ENCODE peak calls at places on chromosomes 12 and 14, in five cellular contexts. One of them, this sample, is unnamed.

GRCh38 chr12:132243596-132244289 is 85.6 kb downstream of the GALNT9 start:
- DNase-seq in astrocyte: no peak
- DNase-seq in tibial artery: no peak
- DNase-seq in CD8-positive, alpha-beta memory T cell: no peak
- DNase-seq in AG04450: no peak
- DNase-seq in this sample: no peak

GRCh38 chr14:77988966-77989365 is 181.2 kb upstream of the NRXN3 start:
- DNase-seq in astrocyte: peak; percentile 97
- DNase-seq in tibial artery: peak; percentile 63
- DNase-seq in CD8-positive, alpha-beta memory T cell: no peak
- DNase-seq in AG04450: peak; percentile 1
- DNase-seq in this sample: no peak

GRCh38 chr12:3326156-3326849 is 164.7 kb upstream of the PRMT8 start:
- DNase-seq in astrocyte: no peak
- DNase-seq in tibial artery: no peak
- DNase-seq in CD8-positive, alpha-beta memory T cell: no peak
- DNase-seq in AG04450: no peak
- DNase-seq in this sample: no peak

GRCh38 chr12:32501835-32502333 is 102.5 kb downstream of the FGD4 start:
- DNase-seq in astrocyte: peak; percentile 76
- DNase-seq in tibial artery: peak; percentile 36
- DNase-seq in CD8-positive, alpha-beta memory T cell: no peak
- DNase-seq in AG04450: peak; percentile 33
- DNase-seq in this sample: no peak

GRCh38 chr12:168201-168600 is 45.8 kb downstream of the SLC6A12 start:
- DNase-seq in astrocyte: no peak
- DNase-seq in tibial artery: no peak
- DNase-seq in CD8-positive, alpha-beta memory T cell: no peak
- DNase-seq in AG04450: no peak
- DNase-seq in this sample: no peak

GRCh38 chr14:68506645-68507405 is 286.0 kb downstream of the ZFP36L1 start:
- DNase-seq in astrocyte: no peak
- DNase-seq in tibial artery: no peak
- DNase-seq in CD8-positive, alpha-beta memory T cell: no peak
- DNase-seq in AG04450: no peak
- DNase-seq in this sample: no peak

GRCh38 chr12:75876843-75877587 is 154.6 kb downstream of the PHLDA1 start:
- DNase-seq in astrocyte: no peak
- DNase-seq in tibial artery: no peak
- DNase-seq in CD8-positive, alpha-beta memory T cell: no peak
- DNase-seq in AG04450: no peak
- DNase-seq in this sample: no peak

GRCh38 chr12:64577046-64577445 is 33.2 kb upstream of the RASSF3 start:
- DNase-seq in astrocyte: no peak
- DNase-seq in tibial artery: no peak
- DNase-seq in CD8-positive, alpha-beta memory T cell: no peak
- DNase-seq in AG04450: no peak
- DNase-seq in this sample: no peak

GRCh38 chr12:52152905-52153317 is 38.9 kb downstream of the KRT80 start:
- DNase-seq in astrocyte: no peak
- DNase-seq in tibial artery: no peak
- DNase-seq in CD8-positive, alpha-beta memory T cell: no peak
- DNase-seq in AG04450: no peak
- DNase-seq in this sample: no peak

GRCh38 chr12:101855364-101855884 is 22.0 kb upstream of the DRAM1 start:
- DNase-seq in astrocyte: peak; percentile 46
- DNase-seq in tibial artery: no peak
- DNase-seq in CD8-positive, alpha-beta memory T cell: no peak
- DNase-seq in AG04450: no peak
- DNase-seq in this sample: no peak

GRCh38 chr12:91781114-91781513 is 364.5 kb downstream of the BTG1 start:
- DNase-seq in astrocyte: peak; percentile 25
- DNase-seq in tibial artery: no peak
- DNase-seq in CD8-positive, alpha-beta memory T cell: no peak
- DNase-seq in AG04450: peak; percentile 21
- DNase-seq in this sample: no peak

DNA sequence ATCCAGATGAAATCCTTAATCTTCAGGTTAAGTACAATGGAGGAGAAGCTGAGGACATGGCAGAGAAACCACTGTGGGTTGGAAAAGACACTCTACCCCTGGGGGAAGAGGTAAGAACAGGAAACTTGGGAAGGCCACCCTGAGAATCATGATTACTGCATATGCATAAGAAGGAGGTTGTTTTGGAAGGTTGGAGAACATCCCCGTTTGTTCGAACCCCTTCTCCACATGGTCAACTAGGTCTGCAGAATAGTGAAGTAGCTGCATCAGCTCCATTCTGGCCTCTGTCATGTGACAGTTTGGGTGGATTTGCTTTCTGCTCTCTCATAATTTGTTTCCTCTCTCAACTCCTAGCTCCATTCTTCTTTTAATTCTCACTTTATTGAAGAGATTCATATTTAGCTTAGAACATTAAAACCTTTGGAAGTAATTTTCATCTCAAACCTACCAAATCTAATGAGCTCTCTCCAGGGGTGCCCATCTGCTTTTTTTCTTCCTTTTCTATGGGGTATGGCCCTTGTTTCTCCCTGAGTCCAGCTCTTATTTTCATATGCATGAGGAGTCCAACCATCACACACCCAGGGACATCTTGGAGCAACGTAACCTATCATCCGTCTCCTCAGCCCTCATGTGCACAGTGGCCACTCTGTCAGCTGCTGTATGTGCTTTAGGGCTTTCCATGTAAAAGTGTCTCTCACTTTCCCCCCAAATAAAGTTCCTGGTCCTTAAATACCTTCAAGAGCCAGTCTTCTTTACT is 820.3 kb downstream of the TMEM121 start:
- DNase-seq in astrocyte: no peak
- DNase-seq in tibial artery: no peak
- DNase-seq in CD8-positive, alpha-beta memory T cell: no peak
- DNase-seq in AG04450: no peak
- DNase-seq in this sample: no peak
- H3K9me3 ChIP-seq in astrocyte: peaks cover 4% of the 10 kb centered on the region
- H3K9me3 ChIP-seq in tibial artery: no peaks in the 10 kb centered on the region
- H3K9me3 ChIP-seq in CD8-positive, alpha-beta memory T cell: no peaks in the 10 kb centered on the region
- H3K9me3 ChIP-seq in AG04450: no peaks in the 10 kb centered on the region
- H3K9me3 ChIP-seq in this sample: no peaks in the 10 kb centered on the region

DNA sequence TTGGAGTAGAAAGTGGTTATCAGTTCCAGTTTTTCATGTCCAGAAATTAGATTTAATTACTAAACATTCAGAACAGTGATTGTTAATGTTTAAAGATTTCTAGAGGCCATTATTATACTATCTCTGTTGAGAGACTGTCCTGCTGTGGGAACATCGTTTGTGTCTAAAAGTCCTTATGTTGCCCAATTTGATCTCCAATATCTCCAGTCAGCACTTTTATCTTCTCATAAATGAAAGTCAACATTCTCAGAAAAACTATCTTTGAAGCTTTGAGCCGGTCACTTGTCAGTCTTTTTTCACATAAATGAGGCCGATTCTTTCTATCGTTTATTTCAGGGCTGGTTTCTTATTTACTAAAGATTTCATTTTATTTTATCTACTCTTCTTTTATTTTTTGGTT is 90.8 kb upstream of the NPAS3 start:
- DNase-seq in astrocyte: no peak
- DNase-seq in tibial artery: no peak
- DNase-seq in CD8-positive, alpha-beta memory T cell: no peak
- DNase-seq in AG04450: no peak
- DNase-seq in this sample: no peak
- H3K9me3 ChIP-seq in astrocyte: no peaks in the 10 kb centered on the region
- H3K9me3 ChIP-seq in tibial artery: peaks cover 4% of the 10 kb centered on the region
- H3K9me3 ChIP-seq in CD8-positive, alpha-beta memory T cell: no peaks in the 10 kb centered on the region
- H3K9me3 ChIP-seq in AG04450: no peaks in the 10 kb centered on the region
- H3K9me3 ChIP-seq in this sample: no peaks in the 10 kb centered on the region

GRCh38 chr14:85079842-85080741 is 449.9 kb upstream of the FLRT2 start:
- DNase-seq in astrocyte: no peak
- DNase-seq in tibial artery: no peak
- DNase-seq in CD8-positive, alpha-beta memory T cell: no peak
- DNase-seq in AG04450: no peak
- DNase-seq in this sample: no peak
- H3K9me3 ChIP-seq in astrocyte: no peaks in the 10 kb centered on the region
- H3K9me3 ChIP-seq in tibial artery: no peaks in the 10 kb centered on the region
- H3K9me3 ChIP-seq in CD8-positive, alpha-beta memory T cell: no peaks in the 10 kb centered on the region
- H3K9me3 ChIP-seq in AG04450: no peaks in the 10 kb centered on the region
- H3K9me3 ChIP-seq in this sample: no peaks in the 10 kb centered on the region

DNA sequence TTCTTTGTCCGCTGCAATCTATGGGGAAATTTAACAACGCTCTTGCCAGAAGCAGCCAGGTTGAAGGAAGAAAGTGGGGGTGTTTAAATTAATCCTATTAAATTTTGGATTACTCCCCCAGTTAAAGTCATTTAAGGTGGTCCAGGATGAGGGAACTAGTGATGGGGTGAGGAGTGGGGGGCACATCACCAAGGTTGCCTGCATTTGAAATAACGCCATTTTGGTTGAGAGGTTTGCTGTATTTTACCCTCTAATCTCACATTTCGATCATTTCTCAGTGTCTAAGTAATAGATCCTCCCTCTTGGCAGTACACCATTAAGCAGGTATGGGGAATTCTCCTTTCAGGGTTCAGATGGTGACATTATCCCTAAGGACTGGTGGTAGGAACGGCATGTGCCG is 2.6 kb downstream of the FLRT2 start:
- DNase-seq in astrocyte: no peak
- DNase-seq in tibial artery: no peak
- DNase-seq in CD8-positive, alpha-beta memory T cell: no peak
- DNase-seq in AG04450: no peak
- DNase-seq in this sample: no peak
- H3K9me3 ChIP-seq in astrocyte: no peaks in the 10 kb centered on the region
- H3K9me3 ChIP-seq in tibial artery: no peaks in the 10 kb centered on the region
- H3K9me3 ChIP-seq in CD8-positive, alpha-beta memory T cell: no peaks in the 10 kb centered on the region
- H3K9me3 ChIP-seq in AG04450: no peaks in the 10 kb centered on the region
- H3K9me3 ChIP-seq in this sample: peaks cover 4% of the 10 kb centered on the region